ENCODE peak calls at places on chromosomes 11 and 22, in eight cellular contexts. S is endothelial cell; J is stimulated activated CD4-positive, alpha-beta T cell treated with anti-CD3 and anti-CD28 coated beads, Interleukin-2, amount 100 ng/mL, for 24 hours; B is NCI-H510A; Z is GM18507; Q is omental fat pad; L is mesothelial cell of epicardium; A is foreskin keratinocyte. K is an unnamed sample.

GRCh38 chr22:35961480-35961902 is 67.1 kb downstream of the RBFOX2 start:
- DNase-seq in S (peak; percentile 62), J (no peak), B (peak; percentile 11), Z (no peak), Q (no peak), L (peak; percentile 39), A (no peak), K (no peak)

GRCh38 chr11:76218449-76219206 is 12.3 kb upstream of the WNT11 start:
- DNase-seq in S (no peak), J (no peak), B (no peak), Z (no peak), Q (no peak), L (no peak), A (no peak), K (no peak)

GRCh38 chr11:71977743-71978418 is 20.8 kb upstream of the IL18BP start:
- DNase-seq in S (peak; percentile 53), J (peak; percentile 57), B (no peak), Z (peak; percentile 33), Q (no peak), L (no peak), A (no peak), K (peak; percentile 71)

GRCh38 chr11:94721565-94722292 is 46.4 kb upstream of the AMOTL1 start:
- DNase-seq in S (no peak), J (no peak), B (no peak), Z (no peak), Q (no peak), L (no peak), A (peak; percentile 72), K (no peak)

GRCh38 chr22:44341431-44342346 is 28.9 kb upstream of the SHISAL1 start:
- DNase-seq in S (no peak), J (no peak), B (no peak), Z (no peak), Q (no peak), L (no peak), A (no peak), K (no peak)

GRCh38 chr22:42920101-42920820 is 63.2 kb upstream of the ARFGAP3 start:
- DNase-seq in S (no peak), J (no peak), B (no peak), Z (no peak), Q (no peak), L (no peak), A (no peak), K (no peak)

GRCh38 chr11:71251761-71252433 is 480 bp downstream of the SHANK2 start:
- DNase-seq in S (peak; percentile 69), J (no peak), B (no peak), Z (peak; percentile 69), Q (no peak), L (peak; percentile 66), A (no peak), K (peak; percentile 28)

GRCh38 chr22:36286096-36286957 is 33.4 kb downstream of the APOL1 start:
- DNase-seq in S (peak; percentile 91), J (peak; percentile 76), B (peak; percentile 29), Z (peak; percentile 61), Q (peak; percentile 40), L (peak; percentile 86), A (no peak), K (peak; percentile 61)

GRCh38 chr11:74325649-74326645 is 14.5 kb upstream of the P4HA3 start:
- DNase-seq in S (no peak), J (no peak), B (no peak), Z (no peak), Q (no peak), L (no peak), A (no peak), K (no peak)

GRCh38 chr11:104694259-104695070 is 203.8 kb downstream of the CASP12 start:
- DNase-seq in S (no peak), J (no peak), B (no peak), Z (no peak), Q (no peak), L (no peak), A (peak; percentile 46), K (peak; percentile 40)

GRCh38 chr22:19855504-19856409 is 1.1 kb upstream of the GNB1L start:
- DNase-seq in S (no peak), J (peak; percentile 67), B (no peak), Z (peak; percentile 38), Q (no peak), L (no peak), A (no peak), K (peak; percentile 58)